ENCODE peak calls at places on chromosomes 6 and 20, in nine cellular contexts. One of them, this sample, is unnamed.

GRCh38 chr6:110646951-110647910 is 168.0 kb downstream of the CDK19 start:
- DNase-seq in AG04450: no peak
- DNase-seq in sciatic nerve: no peak
- DNase-seq in endodermal cell: peak
- DNase-seq in endothelial cell: no peak
- DNase-seq in hippocampal formation: no peak
- DNase-seq in esophagus squamous epithelium: no peak
- DNase-seq in HFF-Myc: no peak
- DNase-seq in mucosa of gallbladder: no peak
- DNase-seq in this sample: no peak

GRCh38 chr6:37104935-37105781 is 64.8 kb upstream of the PIM1 start:
- DNase-seq in endodermal cell: peak
- DNase-seq in hippocampal formation: no peak
- DNase-seq in AG04450: no peak
- DNase-seq in HFF-Myc: no peak
- DNase-seq in esophagus squamous epithelium: no peak
- DNase-seq in endothelial cell: no peak
- DNase-seq in sciatic nerve: no peak
- DNase-seq in mucosa of gallbladder: no peak
- DNase-seq in this sample: no peak

GRCh38 chr20:57161478-57162194 is 104.8 kb downstream of the BMP7 start:
- DNase-seq in endodermal cell: no peak
- DNase-seq in mucosa of gallbladder: no peak
- DNase-seq in sciatic nerve: no peak
- DNase-seq in hippocampal formation: no peak
- DNase-seq in HFF-Myc: no peak
- DNase-seq in esophagus squamous epithelium: no peak
- DNase-seq in endothelial cell: no peak
- DNase-seq in AG04450: no peak
- DNase-seq in this sample: no peak

GRCh38 chr6:43668151-43669028 is 19.2 kb downstream of the MRPS18A start:
- DNase-seq in hippocampal formation: peak
- DNase-seq in esophagus squamous epithelium: no peak
- DNase-seq in mucosa of gallbladder: peak
- DNase-seq in endodermal cell: peak
- DNase-seq in endothelial cell: peak
- DNase-seq in HFF-Myc: peak
- DNase-seq in sciatic nerve: no peak
- DNase-seq in AG04450: no peak
- DNase-seq in this sample: peak

GRCh38 chr20:37243076-37243936 is 18.3 kb downstream of the GHRH start:
- DNase-seq in endothelial cell: no peak
- DNase-seq in HFF-Myc: no peak
- DNase-seq in AG04450: no peak
- DNase-seq in endodermal cell: peak
- DNase-seq in mucosa of gallbladder: no peak
- DNase-seq in sciatic nerve: no peak
- DNase-seq in esophagus squamous epithelium: no peak
- DNase-seq in hippocampal formation: no peak
- DNase-seq in this sample: no peak

GRCh38 chr6:148530976-148531375 is 188.3 kb downstream of the SASH1 start:
- DNase-seq in sciatic nerve: no peak
- DNase-seq in endodermal cell: no peak
- DNase-seq in mucosa of gallbladder: no peak
- DNase-seq in endothelial cell: no peak
- DNase-seq in esophagus squamous epithelium: no peak
- DNase-seq in AG04450: no peak
- DNase-seq in HFF-Myc: no peak
- DNase-seq in hippocampal formation: no peak
- DNase-seq in this sample: no peak

GRCh38 chr6:3838992-3839867 is 9.9 kb upstream of the FAM50B start:
- DNase-seq in endodermal cell: no peak
- DNase-seq in HFF-Myc: no peak
- DNase-seq in esophagus squamous epithelium: no peak
- DNase-seq in mucosa of gallbladder: no peak
- DNase-seq in hippocampal formation: no peak
- DNase-seq in endothelial cell: no peak
- DNase-seq in AG04450: no peak
- DNase-seq in sciatic nerve: no peak
- DNase-seq in this sample: no peak

GRCh38 chr20:25223179-25223661 is 24.7 kb upstream of the PYGB start:
- DNase-seq in endodermal cell: peak
- DNase-seq in AG04450: peak
- DNase-seq in endothelial cell: no peak
- DNase-seq in sciatic nerve: no peak
- DNase-seq in HFF-Myc: peak
- DNase-seq in hippocampal formation: no peak
- DNase-seq in mucosa of gallbladder: peak
- DNase-seq in esophagus squamous epithelium: no peak
- DNase-seq in this sample: peak

GRCh38 chr6:20559924-20560551 is 25.8 kb downstream of the CDKAL1 start:
- DNase-seq in esophagus squamous epithelium: no peak
- DNase-seq in endothelial cell: no peak
- DNase-seq in HFF-Myc: no peak
- DNase-seq in mucosa of gallbladder: no peak
- DNase-seq in AG04450: no peak
- DNase-seq in hippocampal formation: no peak
- DNase-seq in sciatic nerve: no peak
- DNase-seq in endodermal cell: no peak
- DNase-seq in this sample: no peak

GRCh38 chr6:66772785-66773184 is 1065.8 kb upstream of the EYS start:
- DNase-seq in AG04450: no peak
- DNase-seq in endothelial cell: no peak
- DNase-seq in mucosa of gallbladder: no peak
- DNase-seq in sciatic nerve: no peak
- DNase-seq in endodermal cell: peak
- DNase-seq in HFF-Myc: no peak
- DNase-seq in hippocampal formation: no peak
- DNase-seq in esophagus squamous epithelium: no peak
- DNase-seq in this sample: no peak

GRCh38 chr6:159521962-159522361 is 171.1 kb downstream of the SOD2 start:
- DNase-seq in sciatic nerve: no peak
- DNase-seq in HFF-Myc: no peak
- DNase-seq in esophagus squamous epithelium: no peak
- DNase-seq in endothelial cell: no peak
- DNase-seq in endodermal cell: no peak
- DNase-seq in hippocampal formation: no peak
- DNase-seq in AG04450: no peak
- DNase-seq in mucosa of gallbladder: no peak
- DNase-seq in this sample: no peak

GRCh38 chr20:60697252-60697651 is 554.8 kb upstream of the CDH4 start:
- DNase-seq in AG04450: no peak
- DNase-seq in HFF-Myc: no peak
- DNase-seq in sciatic nerve: no peak
- DNase-seq in endodermal cell: no peak
- DNase-seq in esophagus squamous epithelium: no peak
- DNase-seq in hippocampal formation: no peak
- DNase-seq in mucosa of gallbladder: no peak
- DNase-seq in endothelial cell: no peak
- DNase-seq in this sample: no peak

GRCh38 chr20:5545381-5545941 is 204.7 kb upstream of the SHLD1 start:
- DNase-seq in endothelial cell: no peak
- DNase-seq in esophagus squamous epithelium: no peak
- DNase-seq in mucosa of gallbladder: no peak
- DNase-seq in sciatic nerve: no peak
- DNase-seq in hippocampal formation: no peak
- DNase-seq in HFF-Myc: no peak
- DNase-seq in endodermal cell: no peak
- DNase-seq in AG04450: no peak
- DNase-seq in this sample: no peak

GRCh38 chr6:131823276-131823902 is 15.6 kb downstream of the ENPP1 start:
- DNase-seq in hippocampal formation: no peak
- DNase-seq in sciatic nerve: no peak
- DNase-seq in endothelial cell: no peak
- DNase-seq in AG04450: no peak
- DNase-seq in esophagus squamous epithelium: no peak
- DNase-seq in HFF-Myc: no peak
- DNase-seq in endodermal cell: no peak
- DNase-seq in mucosa of gallbladder: no peak
- DNase-seq in this sample: no peak

GRCh38 chr6:112796712-112797111 is 449.6 kb downstream of the RFPL4B start:
- DNase-seq in mucosa of gallbladder: no peak
- DNase-seq in HFF-Myc: no peak
- DNase-seq in endothelial cell: no peak
- DNase-seq in hippocampal formation: no peak
- DNase-seq in sciatic nerve: no peak
- DNase-seq in esophagus squamous epithelium: no peak
- DNase-seq in AG04450: no peak
- DNase-seq in endodermal cell: no peak
- DNase-seq in this sample: no peak

GRCh38 chr6:2344319-2344905 is 99.0 kb upstream of the GMDS start:
- DNase-seq in endothelial cell: no peak
- DNase-seq in endodermal cell: no peak
- DNase-seq in esophagus squamous epithelium: no peak
- DNase-seq in sciatic nerve: no peak
- DNase-seq in mucosa of gallbladder: no peak
- DNase-seq in hippocampal formation: no peak
- DNase-seq in AG04450: no peak
- DNase-seq in HFF-Myc: no peak
- DNase-seq in this sample: no peak

GRCh38 chr20:24584538-24585356 is 115.3 kb downstream of the SYNDIG1 start:
- DNase-seq in endothelial cell: no peak
- DNase-seq in endodermal cell: no peak
- DNase-seq in HFF-Myc: peak
- DNase-seq in mucosa of gallbladder: peak
- DNase-seq in hippocampal formation: no peak
- DNase-seq in AG04450: no peak
- DNase-seq in esophagus squamous epithelium: no peak
- DNase-seq in sciatic nerve: no peak
- DNase-seq in this sample: no peak

GRCh38 chr6:149852180-149852579 is 12.0 kb downstream of the LRP11 start:
- DNase-seq in endodermal cell: no peak
- DNase-seq in mucosa of gallbladder: no peak
- DNase-seq in HFF-Myc: no peak
- DNase-seq in AG04450: no peak
- DNase-seq in endothelial cell: no peak
- DNase-seq in sciatic nerve: no peak
- DNase-seq in esophagus squamous epithelium: no peak
- DNase-seq in hippocampal formation: no peak
- DNase-seq in this sample: no peak

This sample was measured in stomach.